ENCODE peak calls at places on chromosome 3, in eight cellular contexts. P is AG10803, U is activated B cell treated with CpG ODN at 0.5 μM for 24 hours, O is nephron progenitor cell, N is cardiac fibroblast, G is sigmoid colon, D is esophagus squamous epithelium, H is choroid plexus epithelial cell. A is an unnamed sample.

GRCh38 chr3:15795563-15796308 is 2.0 kb downstream of the ANKRD28 start:
- DNase-seq in P (peak; percentile 85), U (no peak), O (no peak), N (peak; percentile 74), G (no peak), D (no peak), H (peak; percentile 89), A (no peak)

GRCh38 chr3:108131105-108131794 is 40.4 kb upstream of the CD47 start:
- DNase-seq in P (peak; percentile 89), U (no peak), O (no peak), N (peak; percentile 62), G (no peak), D (no peak), H (peak; percentile 72), A (no peak)

GRCh38 chr3:48194446-48195071 is 6.3 kb upstream of the CDC25A start:
- DNase-seq in P (peak; percentile 36), U (no peak), O (peak; percentile 75), N (peak; percentile 71), G (no peak), D (no peak), H (peak; percentile 66), A (peak; percentile 66)

GRCh38 chr3:172577962-172578560 is 54.8 kb upstream of the TNFSF10 start:
- DNase-seq in P (no peak), U (no peak), O (no peak), N (no peak), G (no peak), D (no peak), H (no peak), A (no peak)

GRCh38 chr3:167305340-167305739 is 74.8 kb downstream of the ZBBX start:
- DNase-seq in P (no peak), U (no peak), O (no peak), N (no peak), G (no peak), D (no peak), H (no peak), A (no peak)

GRCh38 chr3:23837691-23838090 is 31.9 kb downstream of the UBE2E1 start:
- DNase-seq in P (no peak), U (no peak), O (no peak), N (no peak), G (no peak), D (no peak), H (no peak), A (no peak)

GRCh38 chr3:186421946-186422345 is 59.9 kb upstream of the DGKG start:
- DNase-seq in P (no peak), U (no peak), O (no peak), N (no peak), G (no peak), D (no peak), H (no peak), A (no peak)

GRCh38 chr3:147656023-147656422 is 246.9 kb downstream of the ZIC1 start:
- DNase-seq in P (peak; percentile 23), U (no peak), O (no peak), N (peak; percentile 14), G (no peak), D (no peak), H (peak; percentile 50), A (no peak)

GRCh38 chr3:94310736-94311135 is 247.9 kb downstream of the NSUN3 start:
- DNase-seq in P (no peak), U (no peak), O (no peak), N (no peak), G (no peak), D (no peak), H (no peak), A (no peak)

GRCh38 chr3:101195951-101196713 is 124.2 kb downstream of the IMPG2 start:
- DNase-seq in P (peak; percentile 73), U (no peak), O (no peak), N (peak; percentile 78), G (no peak), D (no peak), H (peak; percentile 80), A (no peak)

GRCh38 chr3:195209836-195210551 is 61.0 kb downstream of the XXYLT1 start:
- DNase-seq in P (peak; percentile 78), U (no peak), O (peak; percentile 22), N (peak; percentile 81), G (peak; percentile 90), D (no peak), H (peak; percentile 83), A (no peak)

GRCh38 chr3:170488802-170489201 is 70.1 kb downstream of the CLDN11 start:
- DNase-seq in P (peak; percentile 86), U (no peak), O (no peak), N (peak; percentile 91), G (no peak), D (no peak), H (peak; percentile 90), A (no peak)
- TF ChIP-seq CTCF in P (peak; percentile 27), U (no peak), O (no peak), N (peak; percentile 1), G (no peak), D (no peak), H (peak; percentile 24), A (no peak)

GRCh38 chr3:124101643-124102042 is 109.7 kb upstream of the ROPN1 start:
- DNase-seq in P (no peak), U (no peak), O (no peak), N (no peak), G (no peak), D (no peak), H (no peak), A (no peak)
- TF ChIP-seq CTCF in P (no peak), U (no peak), O (no peak), N (no peak), G (no peak), D (no peak), H (no peak), A (no peak)

GRCh38 chr3:80526153-80526552 is 758.4 kb upstream of the ROBO1 start:
- DNase-seq in P (no peak), U (no peak), O (no peak), N (no peak), G (no peak), D (no peak), H (no peak), A (no peak)
- TF ChIP-seq CTCF in P (no peak), U (no peak), O (peak; percentile 10), N (no peak), G (no peak), D (no peak), H (peak; percentile 41), A (peak; percentile 17)

GRCh38 chr3:58340594-58341244 is 8.0 kb downstream of the PXK start:
- DNase-seq in P (no peak), U (no peak), O (no peak), N (no peak), G (no peak), D (no peak), H (no peak), A (no peak)
- TF ChIP-seq CTCF in P (no peak), U (no peak), O (no peak), N (no peak), G (no peak), D (no peak), H (no peak), A (no peak)

GRCh38 chr3:128846501-128846900 is 32.9 kb upstream of the ACAD9 start:
- DNase-seq in P (no peak), U (no peak), O (no peak), N (no peak), G (no peak), D (no peak), H (no peak), A (no peak)

GRCh38 chr3:128845695-128846491 is 33.5 kb upstream of the ACAD9 start:
- DNase-seq in P (peak; percentile 68), U (peak; percentile 72), O (peak; percentile 92), N (peak; percentile 79), G (peak; percentile 90), D (no peak), H (peak; percentile 66), A (no peak)

GRCh38 chr3:128844502-128844901 is 34.9 kb upstream of the ACAD9 start:
- DNase-seq in P (no peak), U (no peak), O (no peak), N (no peak), G (no peak), D (no peak), H (no peak), A (no peak)

GRCh38 chr3:128847631-128848370 is 31.6 kb upstream of the ACAD9 start:
- DNase-seq in P (no peak), U (no peak), O (no peak), N (no peak), G (no peak), D (no peak), H (no peak), A (no peak)

DNA sequence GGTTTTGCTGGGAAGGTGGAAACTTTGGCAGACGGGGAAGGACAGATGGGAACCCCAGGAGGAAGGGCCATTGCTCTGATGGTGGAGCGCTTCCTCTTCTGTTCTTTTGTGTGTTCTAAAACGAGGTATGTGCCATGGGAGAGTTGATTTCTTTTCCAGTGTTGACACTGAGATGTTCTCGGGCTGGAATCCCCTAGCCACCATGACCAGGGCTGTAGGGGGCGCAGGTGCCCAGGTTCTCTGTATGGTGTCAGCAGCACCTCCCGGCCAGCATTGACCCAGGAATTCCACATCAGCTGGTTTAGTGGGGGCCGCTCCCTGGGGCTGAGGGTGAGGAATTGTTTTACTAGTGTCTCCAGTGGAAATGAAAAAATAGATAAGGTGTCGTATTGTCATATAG is 34.3 kb upstream of the ACAD9 start:
- DNase-seq in P (no peak), U (no peak), O (peak; percentile 30), N (no peak), G (no peak), D (no peak), H (no peak), A (no peak)
- TF ChIP-seq CTCF in P (no peak), U (no peak), O (no peak), N (no peak), G (no peak), D (no peak), H (peak; percentile 31), A (peak; percentile 6)

DNA sequence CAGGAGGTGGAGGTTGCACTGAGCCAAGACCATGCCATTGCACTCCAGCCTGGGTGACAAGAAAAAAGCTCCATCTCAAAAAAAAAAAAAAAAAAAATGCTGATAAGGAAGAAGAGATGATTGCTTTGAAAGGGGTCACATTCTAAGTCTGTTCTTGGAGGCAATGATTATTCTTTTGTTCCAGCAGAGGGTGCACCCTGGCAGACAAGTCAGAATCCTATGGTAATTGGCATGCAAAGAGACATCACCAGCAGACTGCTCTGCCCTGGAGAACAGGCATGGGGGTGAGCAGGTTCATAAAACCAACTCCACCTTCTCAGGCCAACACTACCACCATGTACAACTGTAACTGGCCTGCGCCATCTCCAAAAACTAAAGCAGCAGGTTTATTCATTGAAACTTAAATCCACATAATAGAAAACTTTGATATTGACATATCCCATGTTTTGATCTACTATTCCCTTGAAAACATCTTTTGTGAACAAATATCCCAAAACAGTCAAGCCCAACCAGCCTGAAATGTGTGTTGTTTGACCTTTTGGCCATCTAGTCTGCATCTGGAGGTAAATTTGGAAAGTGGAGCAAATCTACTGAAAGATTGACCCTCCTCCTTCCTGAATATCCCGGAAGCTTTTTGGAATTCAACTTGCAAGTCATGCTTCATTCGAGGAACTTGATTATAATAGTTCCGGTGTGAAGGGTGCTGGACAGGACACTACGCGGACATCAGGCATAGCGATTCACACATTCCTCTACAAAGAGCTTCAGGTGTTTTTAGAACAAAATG is 100.3 kb downstream of the MECOM start:
- DNase-seq in P (no peak), U (no peak), O (no peak), N (peak; percentile 24), G (no peak), D (no peak), H (no peak), A (no peak)
- TF ChIP-seq CTCF in P (no peak), U (no peak), O (no peak), N (no peak), G (no peak), D (no peak), H (no peak), A (peak; percentile 18)

GRCh38 chr3:126351771-126352475 is 5.3 kb downstream of the KLF15 start:
- DNase-seq in P (no peak), U (peak; percentile 2), O (no peak), N (no peak), G (peak; percentile 63), D (no peak), H (no peak), A (no peak)
- TF ChIP-seq CTCF in P (no peak), U (no peak), O (no peak), N (no peak), G (no peak), D (no peak), H (no peak), A (no peak)

A was measured in D721Med.